ENCODE peak calls at places on chromosomes 11 and 22, in five cellular contexts. V, F, L, R and I are unnamed samples.

GRCh38 chr22:19965771-19966709 is 24.4 kb upstream of the TXNRD2 start:
- DNase-seq in V (no peak), F (no peak), L (peak; percentile 89), R (peak; percentile 68), I (no peak)

GRCh38 chr11:119381186-119381988 is at the start of gene USP2:
- DNase-seq in V (peak; percentile 92), F (peak; percentile 48), L (peak; percentile 95), R (peak; percentile 98), I (peak; percentile 96)

GRCh38 chr11:44694443-44694842 is 32.3 kb upstream of the TSPAN18 start:
- DNase-seq in V (no peak), F (no peak), L (no peak), R (no peak), I (no peak)

GRCh38 chr11:20003357-20003756 is 156.9 kb downstream of the DBX1 start:
- DNase-seq in V (no peak), F (no peak), L (no peak), R (no peak), I (no peak)

GRCh38 chr22:30285846-30286200 is 3.5 kb downstream of the CASTOR1 start:
- DNase-seq in V (no peak), F (no peak), L (no peak), R (no peak), I (no peak)

GRCh38 chr11:65254724-65255123 is 7.0 kb upstream of the POLA2 start:
- DNase-seq in V (no peak), F (no peak), L (no peak), R (no peak), I (peak; percentile 24)

GRCh38 chr11:114172871-114173444 is 113.4 kb downstream of the ZBTB16 start:
- DNase-seq in V (no peak), F (no peak), L (no peak), R (no peak), I (no peak)

GRCh38 chr11:94315664-94316063 is 11.3 kb downstream of the IZUMO1R start:
- DNase-seq in V (no peak), F (no peak), L (no peak), R (no peak), I (peak; percentile 36)

GRCh38 chr22:37972527-37972926 is 11.8 kb downstream of the SOX10 start:
- DNase-seq in V (no peak), F (no peak), L (no peak), R (no peak), I (no peak)

GRCh38 chr22:46734830-46735453 is 3.1 kb downstream of the CERK start:
- DNase-seq in V (no peak), F (peak; percentile 56), L (no peak), R (no peak), I (no peak)

GRCh38 chr22:19800761-19801244 is 40.2 kb downstream of the TBX1 start:
- DNase-seq in V (peak; percentile 39), F (no peak), L (peak; percentile 74), R (peak; percentile 58), I (peak; percentile 25)

GRCh38 chr11:890794-891600 is 19.6 kb downstream of the CHID1 start:
- DNase-seq in V (no peak), F (no peak), L (no peak), R (no peak), I (no peak)

GRCh38 chr22:36461665-36462474 is 19.6 kb downstream of the TXN2 start:
- DNase-seq in V (peak; percentile 90), F (no peak), L (no peak), R (no peak), I (peak; percentile 94)

GRCh38 chr11:34274712-34275398 is 83.0 kb downstream of the ABTB2 start:
- DNase-seq in V (peak; percentile 94), F (no peak), L (no peak), R (no peak), I (peak; percentile 98)

GRCh38 chr11:63813563-63814382 is 517 bp downstream of the SPINDOC start:
- DNase-seq in V (peak; percentile 39), F (no peak), L (peak; percentile 56), R (peak; percentile 54), I (peak; percentile 50)

GRCh38 chr22:46075764-46076531 is 74.4 kb upstream of the PPARA start:
- DNase-seq in V (no peak), F (no peak), L (no peak), R (no peak), I (no peak)

GRCh38 chr11:47186937-47187681 is 875 bp upstream of the PACSIN3 start:
- DNase-seq in V (peak; percentile 75), F (no peak), L (peak; percentile 34), R (peak; percentile 74), I (peak; percentile 54)

GRCh38 chr11:118212131-118212725 is 12.6 kb downstream of the JAML start:
- DNase-seq in V (no peak), F (no peak), L (peak; percentile 10), R (no peak), I (no peak)

GRCh38 chr11:28581286-28582242 is 473.4 kb downstream of the METTL15 start:
- DNase-seq in V (no peak), F (no peak), L (no peak), R (peak; percentile 17), I (peak; percentile 78)

GRCh38 chr22:43293661-43294392 is 49.3 kb downstream of the SCUBE1 start:
- DNase-seq in V (peak; percentile 73), F (no peak), L (peak; percentile 77), R (no peak), I (peak; percentile 60)

GRCh38 chr22:27393371-27393770 is 408.2 kb downstream of the MN1 start:
- DNase-seq in V (peak; percentile 48), F (no peak), L (no peak), R (no peak), I (no peak)

GRCh38 chr22:20904008-20904979 is 12.9 kb upstream of the CRKL start:
- DNase-seq in V (peak; percentile 82), F (no peak), L (peak; percentile 48), R (no peak), I (peak; percentile 99)

GRCh38 chr11:117932987-117933386 is 3.8 kb upstream of the TMPRSS13 start:
- DNase-seq in V (no peak), F (no peak), L (no peak), R (no peak), I (no peak)

GRCh38 chr11:14254533-14255530 is 104.2 kb downstream of the RRAS2 start:
- DNase-seq in V (no peak), F (no peak), L (no peak), R (no peak), I (no peak)

GRCh38 chr11:34825670-34826383 is 90.4 kb downstream of the APIP start:
- DNase-seq in V (no peak), F (no peak), L (peak; percentile 52), R (no peak), I (no peak)

GRCh38 chr22:36337365-36338130 is 50.2 kb downstream of the MYH9 start:
- DNase-seq in V (no peak), F (no peak), L (no peak), R (no peak), I (no peak)

GRCh38 chr22:23767673-23768548 is at the start of gene CHCHD10:
- DNase-seq in V (peak; percentile 77), F (no peak), L (peak; percentile 89), R (peak; percentile 90), I (peak; percentile 50)

GRCh38 chr11:47980907-47981621 is 705 bp downstream of the PTPRJ start:
- DNase-seq in V (peak; percentile 34), F (no peak), L (peak; percentile 51), R (peak; percentile 72), I (peak; percentile 40)

GRCh38 chr11:70139785-70140410 is 61.8 kb downstream of the ANO1 start:
- DNase-seq in V (no peak), F (no peak), L (no peak), R (no peak), I (no peak)

GRCh38 chr11:2530131-2530854 is 85.5 kb downstream of the KCNQ1 start:
- DNase-seq in V (no peak), F (no peak), L (no peak), R (no peak), I (no peak)

GRCh38 chr11:90237004-90237403 is 14.2 kb upstream of the CHORDC1 start:
- DNase-seq in V (no peak), F (no peak), L (no peak), R (no peak), I (no peak)

GRCh38 chr11:624705-625635 is at the start of gene CDHR5:
- DNase-seq in V (no peak), F (no peak), L (no peak), R (no peak), I (no peak)

GRCh38 chr11:102914238-102915043 is 39.7 kb upstream of the MMP12 start:
- DNase-seq in V (peak; percentile 23), F (no peak), L (no peak), R (peak; percentile 34), I (peak; percentile 56)

DNA sequence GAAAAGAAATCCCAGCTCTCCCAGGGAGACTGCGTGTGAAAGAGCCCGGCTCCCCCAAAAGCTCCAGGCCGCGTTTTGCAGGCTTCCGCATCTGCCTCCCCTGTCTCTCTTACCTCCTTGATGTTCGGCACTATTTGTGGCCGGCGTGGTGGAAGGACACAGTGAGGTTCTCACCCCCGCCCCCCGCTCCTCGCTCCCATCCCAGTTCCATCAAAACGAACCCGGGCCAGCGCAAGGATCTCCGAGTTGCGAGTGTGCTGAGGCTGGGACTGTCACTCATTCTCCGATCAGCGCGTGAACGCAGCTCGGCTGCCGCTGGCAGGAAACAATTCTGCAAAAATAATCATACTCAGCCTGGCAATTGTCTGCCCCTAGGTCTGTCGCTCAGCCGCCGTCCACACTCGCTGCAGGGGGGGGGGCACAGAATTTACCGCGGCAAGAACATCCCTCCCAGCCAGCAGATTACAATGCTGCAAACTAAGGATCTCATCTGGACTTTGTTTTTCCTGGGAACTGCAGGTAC is at the start of gene NCAM1:
- DNase-seq in V (peak; percentile 68), F (no peak), L (peak; percentile 13), R (peak; percentile 97), I (peak; percentile 23)
- TF ChIP-seq USF2 in V (no peak), F (no peak), L (no peak), R (no peak), I (no peak)

GRCh38 chr11:10076458-10077141 is 217.4 kb downstream of the SBF2 start:
- DNase-seq in V (peak; percentile 48), F (no peak), L (peak; percentile 64), R (peak; percentile 77), I (peak; percentile 63)
- TF ChIP-seq USF2 in V (no peak), F (no peak), L (no peak), R (no peak), I (no peak)

GRCh38 chr11:18768472-18768901 is 23.1 kb downstream of the PTPN5 start:
- DNase-seq in V (no peak), F (peak; percentile 77), L (no peak), R (no peak), I (no peak)
- TF ChIP-seq USF2 in V (no peak), F (no peak), L (no peak), R (no peak), I (no peak)

GRCh38 chr11:86370922-86371614 is 3.6 kb upstream of the CCDC81 start:
- DNase-seq in V (peak; percentile 22), F (no peak), L (no peak), R (no peak), I (peak; percentile 40)
- TF ChIP-seq USF2 in V (no peak), F (no peak), L (no peak), R (no peak), I (no peak)

GRCh38 chr11:68959465-68960298 is 21.1 kb downstream of the MRGPRD start:
- DNase-seq in V (no peak), F (no peak), L (no peak), R (no peak), I (no peak)
- TF ChIP-seq USF2 in V (no peak), F (no peak), L (no peak), R (no peak), I (no peak)